ENCODE peak calls at places on chromosomes 3 and 15, in nine cellular contexts. D is CD4-positive, alpha-beta memory T cell; E is suprapubic skin; L is brain microvascular endothelial cell; Q is gastrocnemius medialis; G is neuronal stem cell; O is upper lobe of right lung; R is cardiac muscle cell; M is endothelial cell of umbilical vein. Y is an unnamed sample. For H3K27me3, the result is how much of the 10 kb centered on the place peaks cover.

GRCh38 chr3:113499081-113499480 is 15.9 kb downstream of the SPICE1 start:
- DNase-seq in D (no peak), E (no peak), L (no peak), Q (no peak), G (no peak), O (no peak), R (no peak), M (no peak), Y (no peak)

GRCh38 chr3:182740710-182741109 is 52.6 kb upstream of the ATP11B start:
- DNase-seq in D (no peak), E (no peak), L (no peak), Q (peak), G (no peak), O (no peak), R (no peak), M (no peak), Y (no peak)

GRCh38 chr3:41241800-41242571 is 42.7 kb downstream of the CTNNB1 start:
- DNase-seq in D (no peak), E (no peak), L (no peak), Q (no peak), G (no peak), O (no peak), R (no peak), M (no peak), Y (no peak)

GRCh38 chr15:57284535-57284934 is 91.8 kb upstream of the CGNL1 start:
- DNase-seq in D (no peak), E (no peak), L (no peak), Q (no peak), G (no peak), O (no peak), R (no peak), M (no peak), Y (no peak)

GRCh38 chr3:79016587-79017380 is 751.0 kb downstream of the ROBO1 start:
- DNase-seq in D (no peak), E (no peak), L (no peak), Q (no peak), G (no peak), O (no peak), R (no peak), M (no peak), Y (no peak)

GRCh38 chr3:149282836-149283235 is 50.6 kb downstream of the TM4SF18 start:
- DNase-seq in D (no peak), E (no peak), L (no peak), Q (no peak), G (no peak), O (no peak), R (no peak), M (no peak), Y (no peak)

GRCh38 chr3:150371741-150372254 is 36.3 kb upstream of the TSC22D2 start:
- DNase-seq in D (no peak), E (no peak), L (peak), Q (peak), G (peak), O (no peak), R (peak), M (peak), Y (no peak)

GRCh38 chr15:39497016-39497758 is 83.7 kb upstream of the THBS1 start:
- DNase-seq in D (no peak), E (no peak), L (no peak), Q (no peak), G (no peak), O (no peak), R (no peak), M (no peak), Y (no peak)

GRCh38 chr3:175129126-175129525 is 270.0 kb downstream of the NAALADL2 start:
- DNase-seq in D (no peak), E (no peak), L (no peak), Q (no peak), G (no peak), O (no peak), R (peak), M (no peak), Y (no peak)

GRCh38 chr3:166263460-166263859 is 426.2 kb upstream of the BCHE start:
- DNase-seq in D (no peak), E (no peak), L (no peak), Q (no peak), G (no peak), O (no peak), R (no peak), M (no peak), Y (no peak)

GRCh38 chr15:78021761-78022160 is 55.8 kb downstream of the TBC1D2B start:
- DNase-seq in D (no peak), E (no peak), L (no peak), Q (no peak), G (no peak), O (no peak), R (no peak), M (no peak), Y (no peak)

GRCh38 chr15:88323468-88323867 is 66.9 kb upstream of the NTRK3 start:
- DNase-seq in D (no peak), E (no peak), L (no peak), Q (no peak), G (no peak), O (no peak), R (no peak), M (no peak), Y (no peak)

GRCh38 chr15:65386376-65386775 is 8.6 kb upstream of the IGDCC3 start:
- DNase-seq in D (no peak), E (no peak), L (no peak), Q (no peak), G (no peak), O (no peak), R (no peak), M (no peak), Y (peak)

GRCh38 chr15:65386886-65387285 is 9.1 kb upstream of the IGDCC3 start:
- DNase-seq in D (no peak), E (no peak), L (no peak), Q (no peak), G (no peak), O (no peak), R (no peak), M (no peak), Y (no peak)

GRCh38 chr15:65384895-65385867 is 7.4 kb upstream of the IGDCC3 start:
- DNase-seq in D (peak), E (peak), L (peak), Q (peak), G (peak), O (peak), R (peak), M (peak), Y (peak)

GRCh38 chr15:65384505-65384894 is 6.7 kb upstream of the IGDCC3 start:
- DNase-seq in D (no peak), E (no peak), L (no peak), Q (no peak), G (no peak), O (no peak), R (no peak), M (no peak), Y (no peak)

GRCh38 chr15:65385868-65386253 is 8.1 kb upstream of the IGDCC3 start:
- DNase-seq in D (no peak), E (no peak), L (no peak), Q (no peak), G (no peak), O (no peak), R (peak), M (peak), Y (peak)
- H3K27me3 ChIP-seq in D (under half), E (under half), L (under half), Q (under half), G (under half), O (under half), R (under half), M (under half), Y (under half)

GRCh38 chr15:96332854-96333193 is 2.3 kb downstream of the NR2F2 start:
- DNase-seq in D (no peak), E (no peak), L (peak), Q (no peak), G (no peak), O (no peak), R (peak), M (no peak), Y (no peak)
- H3K27me3 ChIP-seq in D (under half), E (under half), L (under half), Q (under half), G (under half), O (under half), R (half or more), M (under half), Y (under half)

DNA sequence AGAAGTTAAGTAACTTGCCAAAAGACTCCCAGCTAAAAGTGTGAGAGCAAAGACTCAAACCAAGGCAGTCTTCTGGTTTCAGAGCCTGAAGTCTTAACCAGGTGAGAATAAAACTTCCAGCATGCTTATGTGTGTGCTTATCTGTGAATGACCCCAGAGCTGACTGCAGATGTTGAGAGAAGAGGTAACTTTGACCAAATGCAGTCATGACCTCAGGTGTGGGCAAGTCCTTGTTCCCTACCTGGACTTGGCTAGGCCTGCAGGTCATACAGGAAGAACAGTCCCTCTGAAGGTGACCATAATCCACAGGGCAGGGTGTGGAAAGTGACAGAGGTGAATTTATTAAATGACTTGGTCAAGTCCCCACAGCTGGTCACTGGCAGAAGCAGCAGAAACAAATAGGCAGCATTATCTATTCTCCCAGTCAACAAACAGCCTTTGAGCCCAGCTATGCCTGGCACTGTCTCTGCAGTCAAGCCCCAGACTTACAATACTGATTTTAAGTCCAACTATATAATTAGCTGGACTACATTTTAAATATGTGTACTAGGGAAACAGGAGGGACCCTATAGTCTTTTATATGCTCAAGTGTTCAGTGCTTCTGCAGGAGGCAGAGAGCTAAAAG is 3.0 kb upstream of the CPEB1 start:
- DNase-seq in D (no peak), E (no peak), L (no peak), Q (no peak), G (no peak), O (no peak), R (no peak), M (no peak), Y (no peak)
- H3K27me3 ChIP-seq in D (under half), E (under half), L (under half), Q (under half), G (under half), O (under half), R (half or more), M (under half), Y (half or more)

GRCh38 chr3:169659096-169659521 is 4.4 kb downstream of the MECOM start:
- DNase-seq in D (no peak), E (no peak), L (no peak), Q (no peak), G (peak), O (peak), R (peak), M (no peak), Y (peak)
- H3K27me3 ChIP-seq in D (half or more), E (half or more), L (half or more), Q (half or more), G (under half), O (under half), R (under half), M (under half), Y (half or more)

DNA sequence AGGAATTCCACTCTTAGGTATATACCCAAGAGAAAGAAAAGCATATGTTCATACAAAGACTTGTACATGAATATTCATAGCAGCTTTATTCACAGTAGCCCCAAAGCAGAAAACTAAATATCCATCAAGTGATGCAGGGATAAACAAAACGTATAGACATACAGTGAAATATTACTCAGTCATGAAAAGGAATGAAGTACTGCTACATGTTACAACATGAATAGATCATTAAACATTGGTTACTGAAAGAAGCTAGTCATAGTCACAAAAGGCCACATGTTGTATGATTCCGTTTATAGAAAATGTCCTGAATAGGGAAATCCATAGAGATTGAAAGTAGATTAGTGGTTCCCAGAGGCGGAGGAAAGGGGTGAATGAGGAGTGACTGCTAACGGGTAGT is 1.3 kb upstream of the MRAS start:
- DNase-seq in D (no peak), E (no peak), L (no peak), Q (no peak), G (no peak), O (no peak), R (no peak), M (no peak), Y (no peak)
- H3K27me3 ChIP-seq in D (under half), E (under half), L (under half), Q (under half), G (under half), O (under half), R (under half), M (under half), Y (under half)

GRCh38 chr3:197021231-197021630 is 8.4 kb downstream of the MELTF start:
- DNase-seq in D (no peak), E (peak), L (no peak), Q (no peak), G (no peak), O (no peak), R (no peak), M (no peak), Y (no peak)
- H3K27me3 ChIP-seq in D (under half), E (under half), L (under half), Q (under half), G (under half), O (under half), R (under half), M (under half), Y (under half)